ENCODE peak calls at places on chromosomes 13 and 19, in six cellular contexts. X is AG04450; M is activated CD8-positive, alpha-beta memory T cell treated with anti-CD3 and anti-CD28 coated beads for 4 hours; Z is IMR-90; F is GM04504; C is posterior cingulate gyrus. Q is an unnamed sample.

GRCh38 chr13:20270163-20270865 is 38.2 kb upstream of the GJB6 start:
- DNase-seq in X (no peak), M (no peak), Z (no peak), F (no peak), C (no peak), Q (no peak)

GRCh38 chr19:20472854-20473253 is 92.7 kb downstream of the ZNF737 start:
- DNase-seq in X (no peak), M (no peak), Z (no peak), F (no peak), C (no peak), Q (no peak)

GRCh38 chr19:7540761-7541480 is 5.4 kb downstream of the PNPLA6 start:
- DNase-seq in X (no peak), M (no peak), Z (peak; percentile 65), F (no peak), C (no peak), Q (peak; percentile 57)

GRCh38 chr19:2048959-2049740 is 1.9 kb downstream of the MKNK2 start:
- DNase-seq in X (no peak), M (no peak), Z (no peak), F (no peak), C (no peak), Q (no peak)

GRCh38 chr19:40805258-40805868 is 6.4 kb downstream of the EGLN2 start:
- DNase-seq in X (no peak), M (no peak), Z (no peak), F (no peak), C (no peak), Q (no peak)

GRCh38 chr19:7637374-7638256 is 705 bp downstream of the STXBP2 start:
- DNase-seq in X (no peak), M (no peak), Z (no peak), F (no peak), C (no peak), Q (no peak)

GRCh38 chr19:13164370-13165090 is 14.3 kb downstream of the IER2 start:
- DNase-seq in X (no peak), M (no peak), Z (peak; percentile 61), F (no peak), C (no peak), Q (peak; percentile 72)

GRCh38 chr19:40241809-40242384 is 15.4 kb upstream of the CCNP start:
- DNase-seq in X (no peak), M (no peak), Z (no peak), F (no peak), C (peak; percentile 77), Q (no peak)

GRCh38 chr13:30898721-30899188 is 7.3 kb upstream of the MEDAG start:
- DNase-seq in X (peak; percentile 89), M (no peak), Z (peak; percentile 98), F (peak; percentile 76), C (no peak), Q (peak; percentile 92)

GRCh38 chr13:100234524-100235136 is 145.7 kb downstream of the PCCA start:
- DNase-seq in X (no peak), M (no peak), Z (peak; percentile 55), F (no peak), C (no peak), Q (peak; percentile 35)

GRCh38 chr13:29137016-29137415 is 316.9 kb downstream of the MTUS2 start:
- DNase-seq in X (no peak), M (no peak), Z (no peak), F (no peak), C (no peak), Q (no peak)

GRCh38 chr13:111232191-111232590 is 88.3 kb upstream of the TEX29 start:
- DNase-seq in X (no peak), M (no peak), Z (no peak), F (no peak), C (no peak), Q (no peak)

GRCh38 chr13:33994198-33994597 is 176.2 kb downstream of the RFC3 start:
- DNase-seq in X (no peak), M (no peak), Z (no peak), F (no peak), C (no peak), Q (no peak)